ENCODE peak calls at places on chromosome 5, in five cellular contexts. K is A549, F is HEK293T, X is GM18507, R is activated T-cell treated with anti-CD3 and anti-CD28 coated beads for 48 hours. T is an unnamed sample.

GRCh38 chr5:135434591-135435466 is 12.3 kb downstream of the DCANP1 start:
- DNase-seq in K (no peak), F (no peak), X (no peak), R (no peak), T (no peak)

GRCh38 chr5:105807951-105808350 is 1862.8 kb downstream of the EFNA5 start:
- DNase-seq in K (no peak), F (no peak), X (no peak), R (no peak), T (no peak)

GRCh38 chr5:90575712-90576111 is 17.1 kb downstream of the ADGRV1 start:
- DNase-seq in K (no peak), F (no peak), X (no peak), R (no peak), T (no peak)

GRCh38 chr5:80654054-80654390 is 430 bp upstream of the MSH3 start:
- DNase-seq in K (peak; percentile 25), F (peak; percentile 22), X (no peak), R (no peak), T (peak; percentile 13)

GRCh38 chr5:128053291-128053954 is 30.1 kb upstream of the SLC12A2 start:
- DNase-seq in K (no peak), F (no peak), X (no peak), R (no peak), T (no peak)

GRCh38 chr5:55994502-55994997 is at the start of gene IL6ST:
- DNase-seq in K (peak; percentile 60), F (peak; percentile 45), X (peak; percentile 23), R (no peak), T (no peak)

GRCh38 chr5:150377964-150378694 is 20.6 kb downstream of the TCOF1 start:
- DNase-seq in K (no peak), F (no peak), X (no peak), R (no peak), T (no peak)

GRCh38 chr5:104652271-104652861 is 1089.8 kb upstream of the NUDT12 start:
- DNase-seq in K (no peak), F (no peak), X (no peak), R (no peak), T (no peak)

GRCh38 chr5:73446631-73447233 is 1.8 kb downstream of the FOXD1 start:
- DNase-seq in K (no peak), F (no peak), X (no peak), R (no peak), T (no peak)

T was measured in GM12891.